ENCODE peak calls at places on chromosomes 12 and 14, in eight cellular contexts. W, G, U, H, K, B, S and X are unnamed samples.

GRCh38 chr14:43754838-43755237 is 752.2 kb downstream of the FSCB start:
- DNase-seq in K (no peak), U (no peak), S (no peak), B (no peak), H (no peak), G (no peak), W (no peak), X (no peak)

GRCh38 chr12:112327209-112327930 is 54.9 kb downstream of the HECTD4 start:
- DNase-seq in U (no peak), S (no peak), W (no peak), B (no peak), G (no peak), K (no peak), H (peak; percentile 15), X (no peak)

GRCh38 chr12:80470403-80470802 is 26.4 kb downstream of the PTPRQ start:
- DNase-seq in U (no peak), S (no peak), H (no peak), G (no peak), K (no peak), B (no peak), W (no peak), X (no peak)

GRCh38 chr12:46361667-46362034 is 10.9 kb downstream of the SLC38A2 start:
- DNase-seq in S (no peak), U (no peak), W (no peak), B (no peak), H (no peak), K (no peak), G (no peak), X (no peak)

GRCh38 chr12:54262403-54262925 is 17.5 kb downstream of the CBX5 start:
- DNase-seq in K (no peak), B (no peak), U (no peak), G (peak; percentile 86), W (no peak), H (no peak), S (no peak), X (no peak)

GRCh38 chr12:95951515-95951914 is 8.4 kb downstream of the AMDHD1 start:
- DNase-seq in U (no peak), S (no peak), K (no peak), G (no peak), W (no peak), H (no peak), B (no peak), X (no peak)

GRCh38 chr14:31990183-31990862 is 86.8 kb upstream of the ARHGAP5 start:
- DNase-seq in K (no peak), G (no peak), B (no peak), U (no peak), S (no peak), H (no peak), W (no peak), X (no peak)

GRCh38 chr12:124759841-124760508 is 103.7 kb downstream of the SCARB1 start:
- DNase-seq in H (no peak), W (no peak), B (no peak), U (no peak), S (no peak), G (no peak), K (no peak), X (no peak)

GRCh38 chr14:94663965-94664704 is 51.9 kb downstream of the SERPINA3 start:
- DNase-seq in U (no peak), B (no peak), G (no peak), W (no peak), K (no peak), S (no peak), H (no peak), X (no peak)

GRCh38 chr14:63362305-63362914 is 43.7 kb upstream of the GPHB5 start:
- DNase-seq in U (no peak), K (no peak), G (no peak), B (no peak), H (no peak), W (no peak), S (no peak), X (no peak)

GRCh38 chr14:99682809-99683618 is 1.1 kb upstream of the CYP46A1 start:
- DNase-seq in H (peak; percentile 69), G (peak; percentile 71), S (peak; percentile 39), B (peak; percentile 94), K (no peak), U (peak; percentile 24), W (peak; percentile 83), X (peak; percentile 64)

GRCh38 chr14:70036665-70037064 is 152.1 kb downstream of the SLC8A3 start:
- DNase-seq in B (no peak), H (peak; percentile 21), U (no peak), W (no peak), G (no peak), S (no peak), K (no peak), X (no peak)

GRCh38 chr12:84036912-84037311 is 875.7 kb downstream of the SLC6A15 start:
- DNase-seq in G (no peak), S (no peak), K (no peak), W (no peak), U (no peak), B (no peak), H (no peak), X (no peak)

GRCh38 chr12:42963993-42964392 is 374.4 kb upstream of the PRICKLE1 start:
- DNase-seq in H (no peak), S (no peak), U (no peak), G (no peak), K (no peak), W (no peak), B (no peak), X (no peak)

GRCh38 chr14:61531741-61532505 is 163.4 kb upstream of the HIF1A start:
- DNase-seq in U (no peak), K (no peak), H (no peak), W (no peak), S (no peak), B (no peak), G (no peak), X (no peak)

GRCh38 chr12:89390802-89391673 is 38.7 kb upstream of the DUSP6 start:
- DNase-seq in W (no peak), H (no peak), G (peak; percentile 82), K (peak; percentile 73), S (no peak), B (no peak), U (no peak), X (no peak)

GRCh38 chr12:103936679-103937078 is 6.5 kb downstream of the HSP90B1 start:
- DNase-seq in H (no peak), G (no peak), B (no peak), S (no peak), W (no peak), U (no peak), K (no peak), X (no peak)

GRCh38 chr12:58176296-58176869 is 235.0 kb downstream of the ATP23 start:
- DNase-seq in G (peak; percentile 30), K (no peak), S (peak; percentile 32), W (no peak), H (no peak), U (no peak), B (peak; percentile 59), X (no peak)

GRCh38 chr14:74133833-74134481 is 49.2 kb downstream of the LIN52 start:
- DNase-seq in U (no peak), S (no peak), G (no peak), H (no peak), B (no peak), K (no peak), W (no peak), X (no peak)